ENCODE peak calls at places on chromosomes 11 and 22, in seven cellular contexts. F is activated CD4-positive, alpha-beta T cell treated with anti-CD3 and anti-CD28 coated beads, Interleukin-2, amount 50 U/mL, for 48 hours; V is nucleus accumbens; M is non-pigmented ciliary epithelial cell; N is T follicular helper cell; L is stimulated activated CD8-positive, alpha-beta memory T cell treated with anti-CD3 and anti-CD28 coated beads, Interleukin-2, amount 100 ng/mL, for 1 hour; B is occipital lobe. K is an unnamed sample.

GRCh38 chr22:49735411-49736311 is 92.0 kb downstream of the BRD1 start:
- DNase-seq in F (peak; percentile 31), V (no peak), M (no peak), N (no peak), L (no peak), B (no peak), K (no peak)

GRCh38 chr11:58254936-58255335 is 13.1 kb downstream of the OR10W1 start:
- DNase-seq in F (no peak), V (no peak), M (no peak), N (no peak), L (no peak), B (no peak), K (no peak)

GRCh38 chr11:75600356-75600755 is 38.3 kb downstream of the SERPINH1 start:
- DNase-seq in F (no peak), V (no peak), M (no peak), N (no peak), L (no peak), B (no peak), K (no peak)

GRCh38 chr11:8757047-8757446 is 74.5 kb downstream of the RPL27A start:
- DNase-seq in F (no peak), V (no peak), M (no peak), N (no peak), L (no peak), B (no peak), K (no peak)

GRCh38 chr11:30453705-30454104 is 130.8 kb downstream of the ARL14EP start:
- DNase-seq in F (no peak), V (no peak), M (no peak), N (no peak), L (no peak), B (no peak), K (no peak)

GRCh38 chr11:75768909-75769771 is 562 bp downstream of the DGAT2 start:
- DNase-seq in F (no peak), V (peak; percentile 33), M (no peak), N (no peak), L (no peak), B (no peak), K (no peak)

GRCh38 chr22:40334899-40335298 is 11.4 kb upstream of the ADSL start:
- DNase-seq in F (no peak), V (no peak), M (no peak), N (no peak), L (no peak), B (no peak), K (no peak)

GRCh38 chr11:10898003-10898762 is 40.3 kb upstream of the ZBED5 start:
- DNase-seq in F (no peak), V (no peak), M (no peak), N (no peak), L (no peak), B (no peak), K (no peak)

GRCh38 chr11:37442576-37442975 is 844.5 kb upstream of the RAG2 start:
- DNase-seq in F (no peak), V (no peak), M (no peak), N (no peak), L (no peak), B (no peak), K (no peak)

GRCh38 chr22:23282089-23282501 is 101.8 kb downstream of the BCR start:
- DNase-seq in F (no peak), V (peak; percentile 78), M (no peak), N (no peak), L (no peak), B (peak; percentile 88), K (peak; percentile 59)

GRCh38 chr11:109929308-109929707 is 163.9 kb upstream of the ZC3H12C start:
- DNase-seq in F (no peak), V (no peak), M (no peak), N (no peak), L (no peak), B (no peak), K (no peak)

GRCh38 chr11:111550258-111550657 is 9.7 kb downstream of the LAYN start:
- DNase-seq in F (no peak), V (no peak), M (no peak), N (no peak), L (no peak), B (no peak), K (no peak)